ENCODE peak calls at places on chromosome 20, in six cellular contexts. I, M, O, H, F and V are unnamed samples.

GRCh38 chr20:24987873-24988835 is 4.4 kb downstream of the APMAP start:
- DNase-seq in M (no peak), F (no peak), H (no peak), O (no peak), I (no peak), V (no peak)

GRCh38 chr20:32333181-32333987 is 24.7 kb upstream of the ASXL1 start:
- DNase-seq in M (no peak), H (no peak), O (no peak), F (no peak), I (no peak), V (no peak)

GRCh38 chr20:40961686-40962640 is 66.7 kb upstream of the TOP1 start:
- DNase-seq in F (no peak), I (no peak), O (peak; percentile 36), H (no peak), M (no peak), V (no peak)

GRCh38 chr20:37538003-37538402 is 10.3 kb upstream of the BLCAP start:
- DNase-seq in M (peak; percentile 40), O (peak; percentile 45), H (no peak), I (no peak), F (no peak), V (no peak)

GRCh38 chr20:48076247-48076646 is 291.0 kb upstream of the SULF2 start:
- DNase-seq in H (no peak), I (no peak), M (no peak), F (no peak), O (no peak), V (no peak)

GRCh38 chr20:57670288-57671071 is 39.3 kb downstream of the PMEPA1 start:
- DNase-seq in O (no peak), H (no peak), I (no peak), F (no peak), M (no peak), V (no peak)

GRCh38 chr20:24506146-24506545 is 36.7 kb downstream of the SYNDIG1 start:
- DNase-seq in O (no peak), H (no peak), F (peak; percentile 13), I (no peak), M (no peak), V (no peak)

GRCh38 chr20:32820698-32821378 is 1.1 kb downstream of the MAPRE1 start:
- DNase-seq in F (no peak), I (no peak), O (no peak), H (no peak), M (no peak), V (no peak)

GRCh38 chr20:59753836-59754235 is 149.5 kb downstream of the PHACTR3 start:
- DNase-seq in I (no peak), M (no peak), F (no peak), H (no peak), O (no peak), V (no peak)

GRCh38 chr20:43568706-43569105 is 9.9 kb downstream of the SGK2 start:
- DNase-seq in O (no peak), H (no peak), F (no peak), M (no peak), I (no peak), V (no peak)

GRCh38 chr20:57580478-57581201 is 19.7 kb downstream of the PCK1 start:
- DNase-seq in O (no peak), M (no peak), H (no peak), F (no peak), I (no peak), V (no peak)

GRCh38 chr20:22371843-22372242 is 212.5 kb downstream of the FOXA2 start:
- DNase-seq in H (no peak), I (no peak), O (peak; percentile 28), F (no peak), M (no peak), V (no peak)

GRCh38 chr20:62525014-62525413 is 49.2 kb upstream of the GATA5 start:
- DNase-seq in O (no peak), F (no peak), M (no peak), I (no peak), H (peak; percentile 56), V (no peak)

GRCh38 chr20:62155428-62156253 is 12.1 kb downstream of the SS18L1 start:
- DNase-seq in M (peak; percentile 37), H (no peak), I (no peak), O (no peak), F (no peak), V (no peak)

GRCh38 chr20:18224968-18225568 is 63.3 kb upstream of the ZNF133 start:
- DNase-seq in I (no peak), H (no peak), O (peak; percentile 71), M (peak; percentile 52), F (peak; percentile 55), V (peak; percentile 4)

GRCh38 chr20:38997622-38998021 is 35.5 kb downstream of the DHX35 start:
- DNase-seq in I (no peak), H (no peak), O (no peak), F (no peak), M (no peak), V (no peak)

GRCh38 chr20:60365063-60365640 is 406.9 kb downstream of the CDH26 start:
- DNase-seq in H (no peak), I (peak; percentile 50), F (peak; percentile 58), O (no peak), M (no peak), V (peak; percentile 15)

GRCh38 chr20:57320358-57320757 is 9.2 kb upstream of the SPO11 start:
- DNase-seq in M (no peak), I (no peak), H (no peak), O (no peak), F (no peak), V (no peak)

GRCh38 chr20:24998631-24999445 is 6.3 kb upstream of the APMAP start:
- DNase-seq in M (no peak), I (no peak), O (no peak), H (no peak), F (peak; percentile 30), V (no peak)

GRCh38 chr20:17635846-17636245 is 46.2 kb downstream of the RRBP1 start:
- DNase-seq in O (no peak), I (no peak), H (peak; percentile 65), F (no peak), M (no peak), V (no peak)

GRCh38 chr20:57124800-57125399 is 141.5 kb downstream of the BMP7 start:
- DNase-seq in F (no peak), H (no peak), I (no peak), O (peak; percentile 4), M (no peak), V (no peak)

GRCh38 chr20:17570347-17571152 is 675 bp downstream of the DSTN start:
- DNase-seq in H (no peak), M (peak; percentile 45), F (peak; percentile 64), O (peak; percentile 48), I (peak; percentile 44), V (peak; percentile 56)

GRCh38 chr20:6606651-6607050 is 160.8 kb upstream of the BMP2 start:
- DNase-seq in O (no peak), F (no peak), H (no peak), I (no peak), M (no peak), V (no peak)

GRCh38 chr20:10179574-10180298 is 38.9 kb upstream of the SNAP25 start:
- DNase-seq in I (peak; percentile 47), O (no peak), H (no peak), M (no peak), F (peak; percentile 52), V (peak; percentile 8)
- TF ChIP-seq CTCF in I (peak; percentile 15), O (peak; percentile 62), H (no peak), M (peak; percentile 59), F (peak; percentile 57), V (peak; percentile 35)

GRCh38 chr20:52958206-52958605 is 14.0 kb upstream of the TSHZ2 start:
- DNase-seq in M (no peak), I (no peak), O (no peak), H (no peak), F (no peak), V (no peak)
- TF ChIP-seq CTCF in M (no peak), I (no peak), O (no peak), H (no peak), F (no peak), V (no peak)

DNA sequence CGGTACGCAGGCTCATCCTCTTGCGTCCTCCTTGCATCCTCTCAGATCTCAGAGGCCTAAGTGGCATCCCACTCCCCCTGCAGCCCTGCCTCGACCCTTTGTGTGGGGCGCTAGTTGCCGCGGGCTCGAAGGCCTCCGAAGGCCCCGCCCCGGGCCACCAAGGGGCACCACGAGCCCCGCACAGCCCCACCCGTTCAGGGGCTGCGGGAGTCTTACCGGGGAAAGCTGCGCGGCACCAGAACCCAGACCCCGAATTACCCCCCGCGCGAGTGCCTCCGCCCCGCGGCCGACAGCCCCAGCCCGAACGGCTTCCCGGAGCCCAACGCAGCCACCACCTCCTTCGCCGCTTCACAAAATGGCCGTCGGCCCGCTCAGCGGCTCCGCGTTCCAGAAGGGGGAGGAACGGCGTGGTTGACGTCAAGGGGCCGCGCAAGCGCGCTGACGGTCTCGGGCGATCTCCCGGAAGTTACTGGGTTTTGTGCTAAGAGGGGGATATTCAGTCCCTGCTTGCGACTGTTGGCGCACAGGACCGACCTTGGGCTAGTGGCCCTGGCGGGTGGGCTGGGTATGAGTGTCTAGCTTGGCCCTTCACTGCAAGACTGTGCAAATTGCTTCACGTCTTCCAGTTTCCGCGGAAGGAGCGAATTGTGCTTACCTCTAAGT is at the start of the genes CPNE1 and RBM12:
- DNase-seq in I (peak; percentile 95), H (peak; percentile 99), F (peak; percentile 95), M (peak; percentile 87), O (peak; percentile 93), V (peak; percentile 91)
- TF ChIP-seq CTCF in I (no peak), H (no peak), F (no peak), M (no peak), O (no peak), V (no peak)

GRCh38 chr20:11553603-11554002 is 364.1 kb upstream of the BTBD3 start:
- DNase-seq in M (peak; percentile 31), I (no peak), H (no peak), F (no peak), O (peak; percentile 4), V (no peak)
- TF ChIP-seq CTCF in M (peak; percentile 71), I (no peak), H (no peak), F (no peak), O (peak; percentile 48), V (no peak)

GRCh38 chr20:45313065-45313695 is 5.1 kb upstream of the MATN4 start:
- DNase-seq in I (no peak), M (no peak), H (no peak), F (no peak), O (no peak), V (no peak)

GRCh38 chr20:45309075-45309474 is 976 bp upstream of the MATN4 start:
- DNase-seq in I (no peak), F (no peak), O (no peak), M (no peak), H (no peak), V (no peak)

GRCh38 chr20:45311589-45312211 is 3.6 kb upstream of the MATN4 start:
- DNase-seq in M (peak; percentile 25), H (peak; percentile 94), O (no peak), F (peak; percentile 93), I (peak; percentile 92), V (peak; percentile 80)

GRCh38 chr20:45313943-45314342 is 5.8 kb upstream of the MATN4 start:
- DNase-seq in M (no peak), O (no peak), I (no peak), F (no peak), H (no peak), V (no peak)

DNA sequence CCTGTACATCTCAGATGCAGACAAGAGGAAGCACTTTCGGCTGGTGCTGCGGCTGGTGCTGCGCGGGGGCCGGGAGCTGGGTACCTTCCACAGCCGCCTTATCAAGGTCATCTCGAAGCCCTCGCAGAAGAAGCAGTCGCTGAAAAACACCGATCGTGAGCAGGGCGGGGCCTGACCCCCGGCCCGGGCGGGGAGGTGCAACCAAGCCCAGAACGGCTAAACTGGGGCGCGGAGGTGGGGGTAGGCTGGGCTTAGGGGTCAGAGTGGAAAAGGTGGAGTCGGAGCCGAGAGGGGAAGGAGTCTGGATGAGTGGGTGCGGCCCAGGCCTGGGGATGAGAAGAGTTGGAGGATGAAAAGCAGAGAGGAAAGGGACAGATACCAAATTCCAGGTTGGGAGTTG is 4.1 kb upstream of the MATN4 start:
- DNase-seq in H (peak; percentile 78), F (peak; percentile 78), M (no peak), O (no peak), I (no peak), V (no peak)
- TF ChIP-seq CTCF in H (no peak), F (no peak), M (no peak), O (no peak), I (no peak), V (no peak)